ENCODE peak calls at places on chromosome 5, in nine cellular contexts. A, M, G, V, X, J, K, C and T are unnamed samples.

GRCh38 chr5:167285591-167285990 is 1005.9 kb upstream of the WWC1 start:
- DNase-seq in G (no peak), A (no peak), J (no peak), C (no peak), X (no peak), M (no peak), V (no peak), K (peak), T (no peak)

GRCh38 chr5:132022737-132023136 is 11.3 kb upstream of the ACSL6 start:
- DNase-seq in V (no peak), M (peak), G (no peak), A (no peak), X (no peak), C (no peak), J (no peak), K (no peak), T (no peak)

GRCh38 chr5:18984559-18985080 is 1003.4 kb downstream of the CDH18 start:
- DNase-seq in V (no peak), M (no peak), X (no peak), C (no peak), G (no peak), K (no peak), A (no peak), J (no peak), T (no peak)

GRCh38 chr5:170468633-170469032 is 35.2 kb upstream of the KCNIP1 start:
- DNase-seq in C (no peak), M (no peak), A (no peak), J (no peak), X (no peak), K (peak), V (no peak), G (no peak), T (no peak)

GRCh38 chr5:83167506-83167905 is 90.2 kb downstream of the XRCC4 start:
- DNase-seq in V (no peak), J (no peak), K (no peak), X (no peak), G (no peak), C (no peak), A (no peak), M (no peak), T (no peak)

GRCh38 chr5:127064253-127064652 is 9.0 kb downstream of the C5orf63 start:
- DNase-seq in J (no peak), G (no peak), V (no peak), C (no peak), K (no peak), M (no peak), X (no peak), A (no peak), T (no peak)

GRCh38 chr5:160272041-160272663 is 40.2 kb downstream of the CCNJL start:
- DNase-seq in K (no peak), G (no peak), C (no peak), A (no peak), M (no peak), V (no peak), X (no peak), J (no peak), T (no peak)

GRCh38 chr5:177183142-177183541 is 49.6 kb downstream of the NSD1 start:
- DNase-seq in M (no peak), V (no peak), X (no peak), J (no peak), G (no peak), K (no peak), C (no peak), A (no peak), T (no peak)

GRCh38 chr5:2894347-2895135 is 143.1 kb upstream of the IRX2 start:
- DNase-seq in A (no peak), J (no peak), X (no peak), M (no peak), G (no peak), K (no peak), V (no peak), C (no peak), T (no peak)

GRCh38 chr5:32889078-32889477 is 178.0 kb downstream of the NPR3 start:
- DNase-seq in V (no peak), X (no peak), M (no peak), C (no peak), J (no peak), K (no peak), A (no peak), G (no peak), T (no peak)